ENCODE peak calls at places on chromosomes 16 and 17, in six cellular contexts. F, T, C, V, A and K are unnamed samples.
A peak's percentile ranks its signal among the peaks of the same experiment; 100 is the strongest.

GRCh38 chr16:35605921-35606320 is 2146.5 kb downstream of the TP53TG3F start:
- DNase-seq in C (no peak), T (no peak), F (no peak), V (no peak), A (no peak), K (no peak)

GRCh38 chr17:54983260-54983659 is 14.7 kb downstream of the STXBP4 start:
- DNase-seq in C (no peak), V (no peak), F (no peak), T (no peak), A (no peak), K (no peak)

GRCh38 chr16:1475552-1476114 is 805 bp upstream of the CLCN7 start:
- DNase-seq in A (no peak), T (no peak), C (no peak), V (no peak), F (no peak), K (no peak)

GRCh38 chr17:55303701-55304145 is 39.0 kb downstream of the HLF start:
- DNase-seq in C (no peak), T (no peak), V (no peak), A (no peak), F (no peak), K (no peak)

GRCh38 chr17:31095239-31096105 is 695 bp downstream of the NF1 start:
- DNase-seq in T (peak; percentile 38), C (peak; percentile 55), A (peak; percentile 81), F (peak; percentile 56), V (peak; percentile 94), K (peak; percentile 20)

GRCh38 chr17:9529033-9529748 is 46.4 kb downstream of the STX8 start:
- DNase-seq in T (peak; percentile 41), A (no peak), F (peak; percentile 48), V (no peak), C (no peak), K (no peak)

GRCh38 chr16:15948532-15949209 is 745 bp upstream of the ABCC1 start:
- DNase-seq in A (peak; percentile 59), F (no peak), T (no peak), C (no peak), V (no peak), K (no peak)

GRCh38 chr16:17447273-17447672 is 23.5 kb downstream of the XYLT1 start:
- DNase-seq in A (no peak), F (no peak), T (no peak), V (no peak), C (no peak), K (no peak)